ENCODE peak calls at places on chromosome 7, in six cellular contexts. Y is substantia nigra, F is breast epithelium, P is ovary, O is endodermal cell, K is hepatocyte. J is an unnamed sample.

GRCh38 chr7:114086906-114087651 is 168.3 kb upstream of the PPP1R3A start:
- DNase-seq in K (peak; percentile 39), P (peak; percentile 38), O (peak; percentile 67), Y (no peak), F (no peak), J (no peak)

GRCh38 chr7:67788689-67789088 is 792.1 kb downstream of the TYW1 start:
- DNase-seq in O (peak; percentile 61), F (no peak), P (no peak), Y (no peak), K (peak; percentile 49), J (no peak)

GRCh38 chr7:54878339-54878738 is 119.3 kb upstream of the SEC61G start:
- DNase-seq in Y (no peak), P (no peak), O (no peak), K (no peak), F (no peak), J (no peak)

GRCh38 chr7:81064446-81064845 is 145.6 kb upstream of the SEMA3C start:
- DNase-seq in P (no peak), F (no peak), O (no peak), Y (no peak), K (peak; percentile 20), J (no peak)

GRCh38 chr7:22849158-22849557 is 26.5 kb upstream of the TOMM7 start:
- DNase-seq in K (no peak), O (peak; percentile 13), P (no peak), F (no peak), Y (no peak), J (no peak)

GRCh38 chr7:30476401-30477145 is 2.0 kb downstream of the NOD1 start:
- DNase-seq in Y (no peak), O (no peak), P (no peak), F (no peak), K (no peak), J (peak; percentile 58)

GRCh38 chr7:111845853-111846252 is 283.6 kb upstream of the IMMP2L start:
- DNase-seq in K (no peak), P (no peak), F (no peak), O (no peak), Y (no peak), J (no peak)

GRCh38 chr7:13852281-13852968 is 137.0 kb downstream of the ETV1 start:
- DNase-seq in F (no peak), P (no peak), K (no peak), O (no peak), Y (no peak), J (no peak)

GRCh38 chr7:55132890-55133551 is 114.2 kb downstream of the EGFR start:
- DNase-seq in P (no peak), K (peak; percentile 84), O (no peak), F (no peak), Y (no peak), J (no peak)

GRCh38 chr7:137989127-137989526 is 12.8 kb downstream of the CREB3L2 start:
- DNase-seq in P (no peak), Y (no peak), F (no peak), O (no peak), K (no peak), J (no peak)
- H3K27ac ChIP-seq in P (no peak overlapping the region), Y (no peak overlapping the region), F (peak overlapping the region; percentile 86), O (no peak overlapping the region), K (peak overlapping the region; percentile 89), J (peak overlapping the region; percentile 84)

GRCh38 chr7:92622680-92623079 is 32.5 kb upstream of the FAM133B start:
- DNase-seq in Y (no peak), O (no peak), P (no peak), K (no peak), F (no peak), J (no peak)
- H3K27ac ChIP-seq in Y (no peak overlapping the region), O (no peak overlapping the region), P (no peak overlapping the region), K (no peak overlapping the region), F (no peak overlapping the region), J (no peak overlapping the region)

DNA sequence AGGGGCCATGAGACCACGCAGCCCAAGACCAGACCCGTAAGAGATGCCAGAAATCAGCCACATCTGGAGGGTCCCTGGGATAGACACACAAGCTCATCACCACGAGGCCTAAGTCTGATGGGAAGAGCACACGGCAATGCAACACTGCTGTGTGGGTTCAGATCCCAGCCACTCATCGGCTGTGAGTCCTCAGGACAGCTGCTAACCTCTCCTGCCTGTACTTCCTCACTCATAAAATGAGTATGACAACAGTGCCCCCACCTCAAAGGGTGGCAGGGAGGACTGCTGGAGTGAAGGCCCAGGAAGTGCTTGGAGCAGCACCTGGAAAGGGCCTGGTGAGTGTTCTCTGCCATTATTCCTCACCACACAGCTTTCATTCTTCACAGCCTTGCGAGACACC is 60.9 kb downstream of the MAD1L1 start:
- DNase-seq in F (no peak), P (no peak), Y (no peak), K (no peak), O (no peak), J (no peak)
- H3K27ac ChIP-seq in F (no peak overlapping the region), P (no peak overlapping the region), Y (no peak overlapping the region), K (no peak overlapping the region), O (no peak overlapping the region), J (no peak overlapping the region)

GRCh38 chr7:137591444-137591843 is 247.9 kb upstream of the PTN start:
- DNase-seq in Y (no peak), K (peak; percentile 30), P (no peak), O (peak; percentile 60), F (no peak), J (no peak)
- H3K27ac ChIP-seq in Y (no peak overlapping the region), K (peak overlapping the region; percentile 63), P (no peak overlapping the region), O (peak overlapping the region; percentile 62), F (no peak overlapping the region), J (peak overlapping the region; percentile 34)

GRCh38 chr7:155229548-155230168 is 68.0 kb upstream of the INSIG1 start:
- DNase-seq in F (no peak), P (no peak), Y (no peak), O (no peak), K (no peak), J (no peak)
- H3K27ac ChIP-seq in F (peak overlapping the region; percentile 77), P (no peak overlapping the region), Y (peak overlapping the region; percentile 55), O (peak overlapping the region; percentile 57), K (no peak overlapping the region), J (no peak overlapping the region)

DNA sequence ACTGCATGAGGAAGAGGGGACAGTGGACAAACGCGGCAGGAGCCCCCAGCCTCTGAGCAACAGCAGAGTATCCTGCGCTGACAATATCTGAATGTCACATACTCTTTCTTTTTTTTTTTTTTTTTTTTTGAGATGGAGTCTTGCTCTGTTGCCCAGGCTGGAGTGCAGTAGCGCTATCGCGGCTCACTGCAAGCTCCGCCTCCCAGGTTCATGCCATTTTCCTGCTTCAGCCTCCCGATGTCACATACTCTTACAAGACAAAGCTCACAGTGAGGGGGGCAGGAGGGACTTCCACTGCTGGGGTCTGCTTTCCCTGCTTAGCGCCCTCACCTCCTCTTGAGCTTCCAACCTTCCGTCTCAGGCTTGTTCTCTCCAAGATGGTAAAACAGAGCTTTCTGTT is 51.2 kb upstream of the TNS3 start:
- DNase-seq in Y (no peak), O (no peak), K (no peak), P (no peak), F (no peak), J (no peak)
- H3K27ac ChIP-seq in Y (no peak overlapping the region), O (no peak overlapping the region), K (no peak overlapping the region), P (no peak overlapping the region), F (no peak overlapping the region), J (no peak overlapping the region)

GRCh38 chr7:2516194-2516555 is 3.4 kb upstream of the LFNG start:
- DNase-seq in O (peak; percentile 62), F (no peak), K (no peak), Y (no peak), P (no peak), J (no peak)

GRCh38 chr7:2517678-2518077 is 1.9 kb upstream of the LFNG start:
- DNase-seq in F (no peak), O (peak; percentile 53), Y (no peak), K (no peak), P (no peak), J (no peak)

GRCh38 chr7:2515424-2516193 is 4.0 kb upstream of the LFNG start:
- DNase-seq in F (no peak), O (peak; percentile 52), K (no peak), Y (no peak), P (no peak), J (no peak)

GRCh38 chr7:2518101-2518500 is 1.5 kb upstream of the LFNG start:
- DNase-seq in F (no peak), O (peak; percentile 73), K (no peak), Y (no peak), P (no peak), J (no peak)

GRCh38 chr7:2517004-2517403 is 2.6 kb upstream of the LFNG start:
- DNase-seq in Y (no peak), O (no peak), F (no peak), P (no peak), K (no peak), J (no peak)
- H3K27ac ChIP-seq in Y (no peak overlapping the region), O (peak overlapping the region; percentile 76), F (peak overlapping the region; percentile 91), P (no peak overlapping the region), K (no peak overlapping the region), J (no peak overlapping the region)

GRCh38 chr7:4066626-4067475 is 615.2 kb upstream of the FOXK1 start:
- DNase-seq in K (no peak), F (no peak), Y (no peak), O (peak; percentile 53), P (no peak), J (peak; percentile 38)

GRCh38 chr7:4067476-4067760 is 614.7 kb upstream of the FOXK1 start:
- DNase-seq in P (no peak), O (no peak), F (no peak), K (no peak), Y (no peak), J (no peak)

GRCh38 chr7:4068286-4068685 is 613.8 kb upstream of the FOXK1 start:
- DNase-seq in O (peak; percentile 27), Y (no peak), P (no peak), F (no peak), K (no peak), J (peak; percentile 47)

GRCh38 chr7:4069268-4070095 is 612.6 kb upstream of the FOXK1 start:
- DNase-seq in P (no peak), Y (no peak), O (peak; percentile 44), F (no peak), K (no peak), J (peak; percentile 28)

GRCh38 chr7:4067874-4068273 is 614.2 kb upstream of the FOXK1 start:
- DNase-seq in P (no peak), K (no peak), O (peak; percentile 11), F (no peak), Y (no peak), J (peak; percentile 56)
- H3K27ac ChIP-seq in P (no peak overlapping the region), K (no peak overlapping the region), O (no peak overlapping the region), F (no peak overlapping the region), Y (no peak overlapping the region), J (no peak overlapping the region)

J was measured in right atrium auricular region.